ENCODE peak calls at places on chromosomes 7 and 10, in nine cellular contexts. Z is naive B cell; A is omental fat pad; I is left ventricle myocardium inferior; J is activated gamma-delta T cell treated with anti-CD3 and anti-CD28 coated beads, Interleukin-2, amount 50 U/mL, for 16 hours; Q is T follicular helper cell; H is activated effector memory CD4-positive, alpha-beta T cell treated with anti-CD3 and anti-CD28 coated beads, Interleukin-2, amount 50 U/mL, for 16 hours; R is T-helper 9 cell; O is heart right ventricle. N is an unnamed sample.

GRCh38 chr7:73638921-73639320 is 14.6 kb upstream of the MLXIPL start:
- DNase-seq in Q (no peak), I (no peak), Z (no peak), A (no peak), J (no peak), R (no peak), O (no peak), H (no peak), N (no peak)

GRCh38 chr10:104284783-104285182 is 15.8 kb downstream of the GSTO2 start:
- DNase-seq in H (no peak), Z (no peak), O (no peak), Q (no peak), J (no peak), I (no peak), R (no peak), A (no peak), N (no peak)

GRCh38 chr10:124961248-124961570 is 19.3 kb downstream of the ZRANB1 start:
- DNase-seq in Z (no peak), I (no peak), O (no peak), J (no peak), R (no peak), H (no peak), Q (no peak), A (no peak), N (no peak)

GRCh38 chr10:130782467-130782866 is 529.1 kb downstream of the TCERG1L start:
- DNase-seq in I (no peak), Z (no peak), R (no peak), Q (no peak), O (no peak), H (no peak), A (no peak), J (no peak), N (no peak)

GRCh38 chr7:96538632-96539031 is 171.0 kb downstream of the SEM1 start:
- DNase-seq in R (no peak), O (no peak), J (no peak), H (no peak), A (no peak), Z (no peak), Q (no peak), I (no peak), N (no peak)

GRCh38 chr7:12550956-12551355 is 19.6 kb upstream of the SCIN start:
- DNase-seq in J (no peak), Z (no peak), O (no peak), Q (no peak), H (no peak), I (no peak), R (no peak), A (no peak), N (peak)

GRCh38 chr7:76281006-76281705 is 21.3 kb upstream of the HSPB1 start:
- DNase-seq in Z (no peak), Q (no peak), I (no peak), H (no peak), O (no peak), J (no peak), A (no peak), R (no peak), N (peak)

GRCh38 chr7:130996841-130997231 is 262.8 kb upstream of the KLF14 start:
- DNase-seq in R (no peak), Q (no peak), Z (no peak), H (peak), J (no peak), A (no peak), O (no peak), I (no peak), N (no peak)

GRCh38 chr7:139813141-139813540 is 15.9 kb upstream of the TBXAS1 start:
- DNase-seq in O (no peak), J (no peak), R (no peak), H (no peak), Z (no peak), Q (no peak), I (no peak), A (no peak), N (no peak)

GRCh38 chr10:80199828-80200227 is 5.5 kb downstream of the ANXA11 start:
- DNase-seq in Q (no peak), A (no peak), Z (no peak), R (no peak), H (no peak), O (peak), J (no peak), I (no peak), N (peak)

GRCh38 chr7:24972166-24972477 is 7.9 kb downstream of the OSBPL3 start:
- DNase-seq in H (no peak), Z (no peak), I (no peak), A (no peak), O (no peak), Q (no peak), R (no peak), J (no peak), N (no peak)

N was measured in osteoblast.